ENCODE peak calls at places on chromosomes 16 and 17, in four cellular contexts. K is mammary epithelial cell, S is heart left ventricle, D is stomach. X is an unnamed sample.

GRCh38 chr16:50156590-50156989 is 3.5 kb downstream of the TENT4B start:
- DNase-seq in D (no peak), K (no peak), S (no peak), X (no peak)

GRCh38 chr17:5282639-5283217 is 644 bp downstream of the RABEP1 start:
- DNase-seq in K (peak), S (peak), D (no peak), X (no peak)

GRCh38 chr16:35692824-35693223 is 2233.4 kb downstream of the TP53TG3F start:
- DNase-seq in D (no peak), S (no peak), K (no peak), X (no peak)

GRCh38 chr17:43456661-43457361 is 27.0 kb upstream of the DHX8 start:
- DNase-seq in D (no peak), S (no peak), K (peak), X (peak)

GRCh38 chr17:29954405-29954804 is 13.0 kb downstream of the EFCAB5 start:
- DNase-seq in K (no peak), D (no peak), S (no peak), X (no peak)

GRCh38 chr17:42460371-42460770 is 1.7 kb downstream of the ATP6V0A1 start:
- DNase-seq in D (no peak), S (no peak), K (no peak), X (no peak)

GRCh38 chr17:79088266-79088996 is 13.8 kb downstream of the ENGASE start:
- DNase-seq in K (no peak), D (no peak), S (no peak), X (no peak)

GRCh38 chr16:67714522-67714921 is 4.6 kb downstream of the GFOD2 start:
- DNase-seq in D (no peak), S (no peak), K (no peak), X (no peak)

GRCh38 chr16:81932668-81933067 is 78.6 kb downstream of the SDR42E1 start:
- DNase-seq in S (no peak), K (no peak), D (no peak), X (no peak)

GRCh38 chr16:77499373-77500285 is 64.8 kb upstream of the ADAMTS18 start:
- DNase-seq in K (peak), S (no peak), D (no peak), X (no peak)

GRCh38 chr17:7323731-7324437 is 5.3 kb downstream of the NEURL4 start:
- DNase-seq in S (peak), D (peak), K (peak), X (peak)

GRCh38 chr16:11698271-11698689 is 30.0 kb downstream of the SNN start:
- DNase-seq in D (no peak), K (peak), S (no peak), X (peak)

GRCh38 chr17:54864070-54864469 is 36.6 kb upstream of the TOM1L1 start:
- DNase-seq in S (no peak), D (no peak), K (no peak), X (no peak)

GRCh38 chr16:50774405-50774804 is 32.5 kb downstream of the CYLD start:
- DNase-seq in D (no peak), K (no peak), S (no peak), X (no peak)

GRCh38 chr16:58476791-58477190 is 23.2 kb upstream of the NDRG4 start:
- DNase-seq in S (no peak), D (no peak), K (no peak), X (no peak)

GRCh38 chr16:84618428-84619102 is 687 bp upstream of the COTL1 start:
- DNase-seq in D (no peak), K (peak), S (peak), X (peak)

GRCh38 chr17:60358611-60359225 is 33.2 kb downstream of the USP32 start:
- DNase-seq in K (no peak), S (no peak), D (no peak), X (no peak)

GRCh38 chr17:34850023-34850422 is 111.2 kb downstream of the CCT6B start:
- DNase-seq in S (no peak), D (no peak), K (no peak), X (no peak)

GRCh38 chr16:14501331-14502255 is 128.5 kb downstream of the PARN start:
- DNase-seq in D (peak), K (peak), S (peak), X (peak)

GRCh38 chr17:28861393-28862203 is 6.8 kb downstream of the ERAL1 start:
- DNase-seq in K (no peak), S (peak), D (no peak), X (no peak)

GRCh38 chr17:36590082-36590481 is 1.6 kb upstream of the DHRS11 start:
- DNase-seq in K (no peak), S (no peak), D (no peak), X (no peak)

GRCh38 chr16:686459-687260 is 2.5 kb upstream of the JMJD8 start:
- DNase-seq in S (no peak), D (no peak), K (no peak), X (no peak)

GRCh38 chr17:74042744-74043486 is 160.6 kb upstream of the RPL38 start:
- DNase-seq in S (no peak), K (peak), D (no peak), X (peak)

GRCh38 chr16:85246473-85246872 is 134.2 kb upstream of the CIBAR2 start:
- DNase-seq in K (no peak), D (no peak), S (no peak), X (no peak)

GRCh38 chr17:45942284-45942683 is 47.9 kb downstream of the MAPT start:
- DNase-seq in K (no peak), D (peak), S (peak), X (no peak)

GRCh38 chr17:18977021-18977420 is 25.1 kb downstream of the SLC5A10 start:
- DNase-seq in D (no peak), K (no peak), S (no peak), X (no peak)

GRCh38 chr16:72362476-72362875 is 190.5 kb upstream of the PMFBP1 start:
- DNase-seq in D (no peak), K (no peak), S (no peak), X (no peak)

GRCh38 chr16:83002351-83003334 is 375.9 kb downstream of the CDH13 start:
- DNase-seq in K (no peak), S (no peak), D (no peak), X (no peak)

GRCh38 chr17:4395111-4395478 is 28.6 kb upstream of the UBE2G1 start:
- DNase-seq in D (no peak), K (no peak), S (no peak), X (no peak)

GRCh38 chr16:68356249-68356918 is 45.6 kb downstream of the PRMT7 start:
- DNase-seq in K (no peak), D (no peak), S (peak), X (no peak)

GRCh38 chr16:57341441-57342303 is 16.9 kb upstream of the CCL22 start:
- DNase-seq in D (peak), S (no peak), K (peak), X (peak)

GRCh38 chr17:488993-489757 is 136.6 kb upstream of the RPH3AL start:
- DNase-seq in S (no peak), D (no peak), K (peak), X (no peak)

GRCh38 chr17:27657620-27658019 is 26.6 kb downstream of the LGALS9 start:
- DNase-seq in K (peak), D (no peak), S (no peak), X (no peak)

GRCh38 chr17:77213778-77214132 is 73.0 kb downstream of the SEC14L1 start:
- DNase-seq in S (no peak), K (no peak), D (no peak), X (no peak)

GRCh38 chr17:79866791-79867190 is 27.6 kb upstream of the CBX4 start:
- DNase-seq in K (no peak), S (peak), D (no peak), X (no peak)

GRCh38 chr16:11609474-11610120 is 22.9 kb upstream of the LITAF start:
- DNase-seq in K (no peak), S (no peak), D (no peak), X (no peak)

GRCh38 chr16:23064642-23065041 is 84.6 kb downstream of the USP31 start:
- DNase-seq in S (no peak), K (no peak), D (no peak), X (no peak)

GRCh38 chr17:2916362-2916928 is 120.2 kb downstream of the RAP1GAP2 start:
- DNase-seq in S (no peak), D (no peak), K (no peak), X (no peak)

GRCh38 chr17:48831549-48831883 is 681 bp downstream of the CALCOCO2 start:
- DNase-seq in K (no peak), D (no peak), S (no peak), X (no peak)

GRCh38 chr17:48830840-48831548 is at the start of gene CALCOCO2:
- DNase-seq in K (peak), D (peak), S (peak), X (peak)

DNA sequence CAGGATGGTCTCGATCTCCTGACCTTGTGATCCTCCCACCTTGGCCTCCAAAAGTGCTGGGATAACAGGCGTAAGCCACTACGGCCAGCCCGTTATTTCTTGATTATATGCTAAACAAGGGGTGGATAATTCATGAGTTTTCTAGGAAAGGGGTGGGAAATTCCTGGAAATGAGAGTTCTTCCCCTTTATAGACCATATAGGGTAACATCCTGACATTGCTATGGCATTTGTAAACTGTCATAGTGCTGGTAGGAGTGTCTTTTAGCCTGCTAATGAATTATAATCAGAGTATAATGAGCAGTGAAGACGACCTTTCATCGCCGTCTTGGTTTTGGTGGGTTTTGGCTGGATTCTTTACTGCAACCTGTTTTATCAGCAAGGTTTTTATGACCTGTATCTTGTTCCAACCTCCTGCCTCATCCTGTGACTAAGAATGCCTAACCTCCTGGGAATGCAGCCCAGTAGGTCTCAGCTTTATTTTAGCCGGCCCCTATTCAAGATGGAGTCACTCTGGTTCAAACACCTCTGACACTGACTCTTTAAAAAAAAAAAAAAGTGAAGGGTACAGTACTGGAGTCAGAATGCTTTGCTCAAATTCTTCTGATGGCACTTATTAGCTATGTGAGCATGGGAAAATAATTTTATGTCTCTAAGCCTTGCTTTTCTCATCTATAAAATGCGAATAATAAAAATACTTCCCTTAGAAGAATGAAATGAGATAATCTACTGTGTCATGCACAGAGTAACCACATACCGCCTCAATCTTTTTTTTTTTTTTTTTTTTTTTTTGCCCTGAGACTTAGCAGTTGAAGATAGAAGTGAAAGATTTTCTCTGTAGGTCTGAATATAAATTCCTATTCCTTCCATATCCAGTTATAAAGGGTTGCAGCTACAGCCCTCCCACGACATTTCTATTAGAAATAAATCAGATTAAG is 5.1 kb upstream of the CALCOCO2 start:
- DNase-seq in D (no peak), S (no peak), K (peak), X (no peak)
- TF ChIP-seq CTCF in D (no peak), S (no peak), K (no peak), X (no peak)

DNA sequence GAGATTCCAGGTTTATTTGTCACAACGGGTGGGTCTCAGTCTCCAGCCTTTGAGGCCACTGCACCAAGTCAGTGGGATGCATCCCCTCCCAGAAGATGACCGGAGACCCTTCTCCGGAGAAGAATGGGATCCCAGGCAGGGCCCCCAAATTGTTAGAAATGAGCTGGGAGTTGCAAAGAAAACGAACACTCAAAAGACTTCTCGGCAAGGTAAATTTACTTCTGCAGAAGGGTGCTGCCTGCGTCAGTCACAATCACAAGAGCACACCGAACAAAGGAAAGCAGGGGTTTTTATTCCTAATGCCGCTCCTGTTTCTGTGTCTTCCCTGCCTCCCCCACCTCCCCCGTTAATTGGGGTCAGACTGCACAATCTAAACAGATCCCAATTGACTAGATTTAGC is 61.4 kb downstream of the ATF7IP2 start:
- DNase-seq in D (no peak), S (no peak), K (no peak), X (no peak)
- H3K27ac ChIP-seq in D (no peak), S (no peak), K (no peak), X (no peak)

GRCh38 chr16:29729116-29729521 is 16.7 kb downstream of the C16orf54 start:
- DNase-seq in K (peak), S (no peak), D (no peak), X (peak)
- TF ChIP-seq CTCF in K (peak), S (peak), D (no peak), X (peak)

GRCh38 chr17:49698005-49698404 is 9.8 kb downstream of the SLC35B1 start:
- DNase-seq in D (no peak), S (no peak), K (no peak), X (no peak)
- H3K27ac ChIP-seq in D (no peak), S (no peak), K (no peak), X (no peak)

GRCh38 chr17:64180089-64180488 is 50.1 kb upstream of the ERN1 start:
- DNase-seq in D (no peak), K (no peak), S (no peak), X (no peak)
- TF ChIP-seq CTCF in D (no peak), K (peak), S (no peak), X (no peak)

DNA sequence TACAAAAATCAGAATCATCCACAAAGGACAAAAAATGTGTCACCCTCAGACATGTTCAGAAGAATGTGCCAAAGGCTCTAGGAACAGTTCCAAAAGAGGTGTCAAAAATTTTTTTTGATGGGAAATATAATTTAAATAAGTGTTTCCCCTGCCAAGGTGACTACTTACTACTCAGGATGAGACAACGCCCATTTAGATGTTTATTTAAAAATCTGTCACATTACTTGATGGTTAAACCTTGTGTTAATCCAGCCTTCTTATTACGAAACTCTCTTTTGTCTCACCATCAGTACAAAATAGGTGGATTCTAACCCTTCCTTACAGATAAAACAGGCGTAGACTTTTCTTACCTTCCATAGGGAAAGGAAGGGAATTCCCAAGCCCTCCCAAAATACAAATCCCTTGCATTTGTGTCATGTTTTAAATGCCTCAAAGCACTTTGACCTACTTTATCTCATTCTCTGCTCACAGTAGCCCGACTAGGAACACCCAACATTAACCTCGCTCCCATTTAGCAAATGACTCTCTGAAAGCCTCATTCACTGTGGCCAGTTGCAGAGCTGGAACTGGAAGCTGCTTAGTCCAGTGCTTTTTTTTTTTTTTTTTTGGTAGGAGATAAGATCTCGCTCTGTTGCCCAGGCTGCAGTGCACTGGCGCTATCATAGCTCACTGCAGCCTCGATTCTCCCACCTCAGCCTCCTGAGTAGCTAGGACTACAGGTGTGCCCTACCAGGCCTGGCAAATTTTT is 5.8 kb upstream of the GNA13 start:
- DNase-seq in D (no peak), K (peak), S (no peak), X (peak)
- H3K27ac ChIP-seq in D (peak), K (peak), S (peak), X (peak)

X was measured in RWPE1.